ENCODE peak calls at places on chromosome 4, in seven cellular contexts. U is astrocyte; N is ELR; X is activated naive CD8-positive, alpha-beta T cell treated with anti-CD3 and anti-CD28 coated beads for 36 hours; S is Daoy; J is progenitor cell of endocrine pancreas; W is mucosa of descending colon. Y is an unnamed sample.
A peak's percentile ranks its signal among the peaks of the same experiment; 100 is the strongest.

GRCh38 chr4:110823251-110823650 is 200.4 kb upstream of the PITX2 start:
- DNase-seq in U (no peak), N (peak; percentile 50), X (no peak), S (peak; percentile 50), J (no peak), W (no peak), Y (peak; percentile 51)

GRCh38 chr4:175071123-175071522 is 153.0 kb downstream of the ADAM29 start:
- DNase-seq in U (no peak), N (peak; percentile 19), X (no peak), S (no peak), J (no peak), W (no peak), Y (no peak)

GRCh38 chr4:110630621-110631402 is 7.9 kb upstream of the PITX2 start:
- DNase-seq in U (no peak), N (peak; percentile 47), X (no peak), S (no peak), J (no peak), W (no peak), Y (no peak)

GRCh38 chr4:81424336-81424735 is 47.4 kb downstream of the RASGEF1B start:
- DNase-seq in U (no peak), N (no peak), X (no peak), S (no peak), J (no peak), W (no peak), Y (no peak)

GRCh38 chr4:145709336-145709735 is 29.4 kb downstream of the C4orf51 start:
- DNase-seq in U (no peak), N (no peak), X (no peak), S (no peak), J (no peak), W (peak; percentile 17), Y (no peak)

GRCh38 chr4:11805837-11806236 is 377.1 kb upstream of the HS3ST1 start:
- DNase-seq in U (no peak), N (no peak), X (no peak), S (no peak), J (no peak), W (peak; percentile 10), Y (peak; percentile 44)

GRCh38 chr4:153115322-153116100 is 88.7 kb upstream of the TRIM2 start:
- DNase-seq in U (peak; percentile 82), N (peak; percentile 86), X (peak; percentile 80), S (peak; percentile 49), J (no peak), W (peak; percentile 38), Y (peak; percentile 87)

GRCh38 chr4:146329042-146329716 is 114.8 kb downstream of the REELD1 start:
- DNase-seq in U (peak; percentile 86), N (peak; percentile 89), X (no peak), S (peak; percentile 30), J (no peak), W (no peak), Y (peak; percentile 81)

GRCh38 chr4:2416564-2417195 is 1.8 kb downstream of the ZFYVE28 start:
- DNase-seq in U (no peak), N (no peak), X (peak; percentile 17), S (no peak), J (no peak), W (peak; percentile 71), Y (no peak)

GRCh38 chr4:6854098-6854744 is 55.4 kb upstream of the TBC1D14 start:
- DNase-seq in U (no peak), N (no peak), X (no peak), S (no peak), J (no peak), W (no peak), Y (no peak)

GRCh38 chr4:80015407-80016189 is 57.4 kb downstream of the ANTXR2 start:
- DNase-seq in U (no peak), N (no peak), X (no peak), S (no peak), J (no peak), W (no peak), Y (no peak)

GRCh38 chr4:73068496-73069337 is 799 bp downstream of the COX18 start:
- DNase-seq in U (peak; percentile 29), N (peak; percentile 51), X (no peak), S (peak; percentile 9), J (no peak), W (peak; percentile 29), Y (peak; percentile 47)

GRCh38 chr4:156638332-156638731 is 333.3 kb downstream of the PDGFC start:
- DNase-seq in U (peak; percentile 75), N (peak; percentile 19), X (no peak), S (no peak), J (no peak), W (no peak), Y (no peak)

GRCh38 chr4:184815046-184815877 is 10.5 kb downstream of the ACSL1 start:
- DNase-seq in U (peak; percentile 76), N (no peak), X (no peak), S (peak; percentile 53), J (peak; percentile 37), W (peak; percentile 87), Y (peak; percentile 45)

GRCh38 chr4:185774815-185775684 is 36.9 kb downstream of the SORBS2 start:
- DNase-seq in U (peak; percentile 89), N (peak; percentile 59), X (no peak), S (peak; percentile 74), J (no peak), W (peak; percentile 29), Y (peak; percentile 92)

GRCh38 chr4:184330008-184330400 is 112.3 kb upstream of the ENPP6 start:
- DNase-seq in U (peak; percentile 29), N (no peak), X (peak; percentile 65), S (no peak), J (no peak), W (no peak), Y (no peak)

GRCh38 chr4:83118869-83119268 is 4.3 kb upstream of the PLAC8 start:
- DNase-seq in U (no peak), N (no peak), X (no peak), S (no peak), J (no peak), W (no peak), Y (no peak)

Y was measured in HT1080.